ENCODE peak calls at places on chromosomes 12 and 14, in six cellular contexts. A is upper lobe of right lung, N is body of pancreas, V is fibroblast of lung, Q is RWPE2, L is psoas muscle. J is an unnamed sample. For H3K4me1 and H3K36me3, the result is how much of the 10 kb centered on the place peaks cover.

GRCh38 chr14:49863483-49864262 is 11.1 kb upstream of the NEMF start:
- DNase-seq in A (no peak), N (peak), V (no peak), L (no peak), Q (no peak), J (no peak)

GRCh38 chr12:122874081-122874480 is 21.8 kb downstream of the VPS37B start:
- DNase-seq in L (no peak), V (no peak), N (no peak), Q (peak), A (peak), J (no peak)

GRCh38 chr12:87444039-87444438 is 585.2 kb downstream of the C12orf50 start:
- DNase-seq in V (no peak), Q (no peak), L (no peak), A (no peak), N (no peak), J (no peak)

GRCh38 chr12:27896419-27896990 is 76.0 kb downstream of the PTHLH start:
- DNase-seq in A (no peak), Q (no peak), L (no peak), V (no peak), N (no peak), J (no peak)

GRCh38 chr14:96252323-96253052 is 3.5 kb upstream of the BDKRB1 start:
- DNase-seq in V (no peak), N (no peak), A (no peak), L (no peak), Q (no peak), J (no peak)

GRCh38 chr12:2624543-2625266 is 170.1 kb upstream of the FKBP4 start:
- DNase-seq in L (no peak), N (no peak), Q (no peak), V (no peak), A (no peak), J (no peak)

GRCh38 chr14:36973806-36974442 is 198.5 kb downstream of the SLC25A21 start:
- DNase-seq in L (no peak), A (no peak), V (peak), N (no peak), Q (no peak), J (no peak)

GRCh38 chr12:114636723-114637480 is 47.1 kb downstream of the TBX3 start:
- DNase-seq in L (no peak), N (no peak), Q (no peak), V (no peak), A (no peak), J (peak)

GRCh38 chr12:121113057-121113456 is 19.6 kb upstream of the P2RX7 start:
- DNase-seq in N (no peak), L (no peak), A (no peak), Q (no peak), V (no peak), J (no peak)

GRCh38 chr14:37114039-37114438 is 58.4 kb downstream of the SLC25A21 start:
- DNase-seq in L (no peak), A (no peak), N (no peak), Q (no peak), V (peak), J (no peak)

GRCh38 chr12:53602176-53602942 is 23.8 kb downstream of the ATF7 start:
- DNase-seq in A (no peak), V (no peak), Q (no peak), N (no peak), L (no peak), J (no peak)

GRCh38 chr12:6167327-6168280 is 32.6 kb upstream of the CD9 start:
- DNase-seq in Q (no peak), A (peak), L (peak), N (no peak), V (peak), J (no peak)

GRCh38 chr12:59583003-59583712 is 12.7 kb upstream of the SLC16A7 start:
- DNase-seq in A (no peak), L (no peak), N (no peak), Q (no peak), V (no peak), J (no peak)

GRCh38 chr14:68856572-68856971 is 63.7 kb upstream of the ZFP36L1 start:
- DNase-seq in V (no peak), A (no peak), N (no peak), L (no peak), Q (no peak), J (no peak)

GRCh38 chr12:110971189-110971920 is 51.0 kb upstream of the MYL2 start:
- DNase-seq in N (no peak), Q (no peak), A (no peak), V (no peak), L (no peak), J (no peak)

GRCh38 chr12:570237-570925 is 92.9 kb downstream of the NINJ2 start:
- DNase-seq in N (peak), V (peak), A (peak), Q (peak), L (peak), J (peak)

GRCh38 chr14:97452314-97452713 is 655.1 kb downstream of the VRK1 start:
- DNase-seq in V (no peak), A (no peak), Q (no peak), L (no peak), N (no peak), J (no peak)

GRCh38 chr14:80223696-80224465 is 12.6 kb upstream of the DIO2 start:
- DNase-seq in A (no peak), Q (no peak), V (peak), L (no peak), N (no peak), J (no peak)

GRCh38 chr14:96902004-96902403 is 104.8 kb downstream of the VRK1 start:
- DNase-seq in Q (no peak), N (no peak), L (no peak), V (no peak), A (no peak), J (no peak)

GRCh38 chr14:83164016-83164415 is 1630.4 kb upstream of the SEL1L start:
- DNase-seq in L (no peak), Q (no peak), N (no peak), V (peak), A (no peak), J (no peak)

GRCh38 chr12:65525501-65526141 is 247.1 kb downstream of the MSRB3 start:
- DNase-seq in N (no peak), V (peak), Q (no peak), L (no peak), A (no peak), J (no peak)

GRCh38 chr14:73176673-73177072 is 40.4 kb downstream of the PSEN1 start:
- DNase-seq in Q (no peak), A (no peak), L (no peak), V (no peak), N (no peak), J (no peak)

GRCh38 chr12:32478166-32478565 is 78.8 kb downstream of the FGD4 start:
- DNase-seq in Q (no peak), N (no peak), V (no peak), L (no peak), A (no peak), J (no peak)

GRCh38 chr14:23094666-23095195 is at the start of gene ACIN1:
- DNase-seq in N (no peak), A (peak), Q (peak), V (peak), L (no peak), J (peak)

GRCh38 chr12:57452937-57453509 is 2.1 kb upstream of the INHBE start:
- DNase-seq in A (peak), N (peak), Q (no peak), L (peak), V (peak), J (peak)

GRCh38 chr12:56040151-56040550 is 1.6 kb upstream of the RPS26 start:
- DNase-seq in N (no peak), A (no peak), V (no peak), Q (no peak), L (no peak), J (no peak)

GRCh38 chr12:68106160-68106559 is 53.4 kb downstream of the IFNG start:
- DNase-seq in V (peak), A (no peak), Q (no peak), N (no peak), L (no peak), J (no peak)

GRCh38 chr14:20631023-20631820 is 10.3 kb downstream of the OR6S1 start:
- DNase-seq in A (no peak), N (peak), Q (no peak), L (no peak), V (peak), J (peak)

GRCh38 chr12:107057071-107057834 is 36.1 kb downstream of the CRY1 start:
- DNase-seq in A (no peak), V (peak), Q (no peak), L (no peak), N (no peak), J (no peak)

GRCh38 chr14:87443039-87443438 is 549.9 kb downstream of the GALC start:
- DNase-seq in L (no peak), N (no peak), A (no peak), Q (no peak), V (no peak), J (no peak)

GRCh38 chr12:41531147-41531829 is 343.2 kb downstream of the PDZRN4 start:
- DNase-seq in L (peak), N (peak), V (no peak), Q (no peak), A (no peak), J (no peak)

GRCh38 chr14:31580234-31580633 is 19.0 kb downstream of the NUBPL start:
- DNase-seq in A (no peak), L (no peak), Q (no peak), V (no peak), N (no peak), J (no peak)
- H3K4me1 ChIP-seq in A (under half), L (under half), Q (under half), V (under half), N (under half), J (under half)

GRCh38 chr12:50991296-50991695 is 34.9 kb downstream of the SLC11A2 start:
- DNase-seq in Q (no peak), V (no peak), L (no peak), N (no peak), A (no peak), J (no peak)
- H3K36me3 ChIP-seq in Q (half or more), V (under half), L (half or more), N (under half), A (half or more), J (under half)

DNA sequence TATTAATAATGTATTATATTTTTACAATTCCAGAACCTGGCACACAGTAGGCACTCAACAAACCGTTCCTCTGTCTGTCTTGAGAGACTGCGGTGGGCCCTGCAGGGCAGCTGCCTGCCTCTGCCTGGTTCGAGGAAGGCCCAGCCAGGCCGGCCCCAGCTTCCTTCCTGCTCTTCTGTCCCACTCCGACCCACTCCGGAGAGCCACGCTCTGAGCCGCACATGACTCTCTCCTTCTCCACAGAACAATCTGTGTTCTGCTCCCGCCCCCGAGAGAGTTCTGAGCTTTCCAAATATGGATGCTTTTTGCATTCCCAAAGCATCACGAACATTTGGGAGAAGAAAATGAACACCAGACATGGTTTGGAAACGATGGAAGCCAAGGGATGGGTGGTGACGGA is 57.3 kb downstream of the TTC7B start:
- DNase-seq in L (peak), V (no peak), A (peak), Q (no peak), N (peak), J (peak)
- H3K27ac ChIP-seq in L (peak), V (peak), A (peak), Q (no peak), N (peak), J (peak)

GRCh38 chr14:40346275-40346674 is 914.0 kb upstream of the FBXO33 start:
- DNase-seq in Q (no peak), A (no peak), N (no peak), L (no peak), V (no peak), J (no peak)

GRCh38 chr14:40347675-40348074 is 915.4 kb upstream of the FBXO33 start:
- DNase-seq in V (no peak), N (no peak), Q (no peak), A (no peak), L (no peak), J (no peak)
- H3K4me1 ChIP-seq in V (under half), N (under half), Q (under half), A (under half), L (under half), J (under half)

GRCh38 chr12:109905301-109905700 is 5.2 kb downstream of the TCHP start:
- DNase-seq in V (no peak), N (no peak), Q (no peak), A (no peak), L (no peak), J (no peak)
- H3K36me3 ChIP-seq in V (under half), N (under half), Q (half or more), A (half or more), L (half or more), J (under half)

J was measured in prostate gland.